ENCODE peak calls at places on chromosomes 6 and 20, in seven cellular contexts. N, H, Q, P, M, G and A are unnamed samples.

GRCh38 chr20:50366270-50367103 is 143.7 kb upstream of the PTPN1 start:
- DNase-seq in N (no peak), H (no peak), Q (no peak), P (peak), M (no peak), G (no peak), A (peak)

GRCh38 chr20:4507288-4507719 is 214.4 kb upstream of the PRND start:
- DNase-seq in N (no peak), H (no peak), Q (no peak), P (peak), M (peak), G (peak), A (peak)

GRCh38 chr6:42226251-42227143 is 8.8 kb upstream of the MRPS10 start:
- DNase-seq in N (peak), H (peak), Q (no peak), P (peak), M (peak), G (peak), A (peak)

GRCh38 chr6:130470777-130471176 is 105.0 kb downstream of the TMEM200A start:
- DNase-seq in N (no peak), H (no peak), Q (no peak), P (no peak), M (no peak), G (no peak), A (no peak)

GRCh38 chr6:16766043-16766521 is 4.8 kb upstream of the ATXN1 start:
- DNase-seq in N (peak), H (peak), Q (peak), P (peak), M (peak), G (peak), A (peak)

GRCh38 chr6:148440877-148441453 is 98.3 kb downstream of the SASH1 start:
- DNase-seq in N (no peak), H (peak), Q (no peak), P (peak), M (peak), G (peak), A (peak)

GRCh38 chr6:169811072-169811471 is 59.6 kb downstream of the ERMARD start:
- DNase-seq in N (no peak), H (no peak), Q (no peak), P (no peak), M (no peak), G (no peak), A (no peak)

GRCh38 chr6:20360471-20361119 is 41.1 kb upstream of the E2F3 start:
- DNase-seq in N (no peak), H (no peak), Q (no peak), P (no peak), M (no peak), G (no peak), A (no peak)

GRCh38 chr6:137363805-137364138 is 130.4 kb downstream of the OLIG3 start:
- DNase-seq in N (no peak), H (no peak), Q (peak), P (no peak), M (peak), G (no peak), A (no peak)

GRCh38 chr6:134446228-134446848 is 128.4 kb upstream of the SGK1 start:
- DNase-seq in N (no peak), H (no peak), Q (no peak), P (peak), M (peak), G (no peak), A (no peak)

GRCh38 chr6:30885999-30886896 is 1.9 kb downstream of the DDR1 start:
- DNase-seq in N (no peak), H (peak), Q (peak), P (peak), M (peak), G (no peak), A (peak)

GRCh38 chr6:105459049-105459448 is 56.2 kb upstream of the PREP start:
- DNase-seq in N (no peak), H (no peak), Q (peak), P (peak), M (no peak), G (no peak), A (no peak)

GRCh38 chr6:157649311-157650260 is 173.5 kb upstream of the SNX9 start:
- DNase-seq in N (no peak), H (no peak), Q (no peak), P (no peak), M (no peak), G (no peak), A (no peak)

GRCh38 chr20:10040070-10040970 is 5.5 kb downstream of the ANKEF1 start:
- DNase-seq in N (peak), H (peak), Q (no peak), P (peak), M (peak), G (no peak), A (no peak)

GRCh38 chr6:156786652-156787051 is 9.5 kb downstream of the ARID1B start:
- DNase-seq in N (no peak), H (no peak), Q (no peak), P (no peak), M (no peak), G (no peak), A (no peak)

GRCh38 chr6:47681201-47681990 is 17.0 kb upstream of the ADGRF4 start:
- DNase-seq in N (no peak), H (no peak), Q (no peak), P (no peak), M (no peak), G (no peak), A (no peak)

GRCh38 chr20:64106435-64106961 is 867 bp downstream of the NPBWR2 start:
- DNase-seq in N (no peak), H (no peak), Q (peak), P (no peak), M (no peak), G (no peak), A (no peak)

GRCh38 chr6:117544725-117545124 is 57.6 kb downstream of the GOPC start:
- DNase-seq in N (no peak), H (no peak), Q (no peak), P (no peak), M (no peak), G (no peak), A (no peak)

GRCh38 chr6:145789443-145789842 is 25.2 kb downstream of the FBXO30 start:
- DNase-seq in N (no peak), H (no peak), Q (no peak), P (peak), M (no peak), G (no peak), A (no peak)

GRCh38 chr6:14274552-14275492 is 157.2 kb downstream of the CD83 start:
- DNase-seq in N (no peak), H (no peak), Q (no peak), P (no peak), M (no peak), G (no peak), A (no peak)

GRCh38 chr6:4460595-4461475 is 315.4 kb upstream of the CDYL start:
- DNase-seq in N (no peak), H (no peak), Q (no peak), P (peak), M (peak), G (peak), A (no peak)

GRCh38 chr6:38671885-38672467 is 31.0 kb downstream of the GLO1 start:
- DNase-seq in N (peak), H (peak), Q (no peak), P (peak), M (peak), G (peak), A (peak)

GRCh38 chr6:169008641-169009040 is 245.0 kb downstream of the THBS2 start:
- DNase-seq in N (no peak), H (no peak), Q (no peak), P (peak), M (peak), G (no peak), A (no peak)

GRCh38 chr20:7893019-7893730 is 47.1 kb downstream of the HAO1 start:
- DNase-seq in N (no peak), H (no peak), Q (no peak), P (no peak), M (peak), G (no peak), A (no peak)

GRCh38 chr20:31838646-31839292 is 6.6 kb downstream of the FOXS1 start:
- DNase-seq in N (no peak), H (peak), Q (no peak), P (no peak), M (no peak), G (no peak), A (no peak)

GRCh38 chr6:118810420-118811027 is 83.4 kb upstream of the ASF1A start:
- DNase-seq in N (no peak), H (no peak), Q (peak), P (no peak), M (no peak), G (no peak), A (no peak)

GRCh38 chr20:35768731-35769664 is 2.8 kb upstream of the PHF20 start:
- DNase-seq in N (peak), H (peak), Q (peak), P (peak), M (peak), G (peak), A (peak)

GRCh38 chr20:61965606-61966491 is 99.8 kb downstream of the TAF4 start:
- DNase-seq in N (no peak), H (no peak), Q (no peak), P (no peak), M (no peak), G (no peak), A (no peak)